ENCODE peak calls at places on chromosomes 4 and X, in seven cellular contexts. N, S, Y, R, B, F and P are unnamed samples.

GRCh38 chr4:154208424-154208823 is 283.2 kb downstream of the DCHS2 start:
- DNase-seq in R (peak; percentile 78), F (no peak), B (no peak), S (no peak), Y (no peak), N (peak; percentile 34), P (no peak)

GRCh38 chr4:160370046-160370445 is 1267.2 kb downstream of the RAPGEF2 start:
- DNase-seq in R (no peak), F (no peak), Y (no peak), B (no peak), N (no peak), S (no peak), P (peak; percentile 52)

GRCh38 chrX:18666614-18667013 is 5.3 kb downstream of the RS1 start:
- DNase-seq in Y (no peak), R (no peak), F (no peak), B (no peak), N (no peak), S (no peak), P (no peak)

GRCh38 chrX:87941841-87942240 is 424.2 kb downstream of the KLHL4 start:
- DNase-seq in S (no peak), R (no peak), N (no peak), B (no peak), Y (no peak), F (no peak), P (peak; percentile 10)

GRCh38 chr4:80111276-80111675 is 38.2 kb upstream of the ANTXR2 start:
- DNase-seq in F (no peak), R (no peak), S (no peak), N (no peak), Y (no peak), B (no peak), P (no peak)

GRCh38 chr4:23945521-23946017 is 55.7 kb upstream of the PPARGC1A start:
- DNase-seq in R (no peak), B (no peak), F (no peak), Y (no peak), S (peak; percentile 10), N (no peak), P (peak; percentile 42)

GRCh38 chrX:134622056-134622812 is 36.0 kb downstream of the PLAC1 start:
- DNase-seq in R (peak; percentile 70), N (peak; percentile 23), Y (no peak), B (peak; percentile 35), S (no peak), F (no peak), P (no peak)

GRCh38 chr4:71630783-71631182 is 153.1 kb downstream of the GC start:
- DNase-seq in S (no peak), B (no peak), F (no peak), N (no peak), Y (no peak), R (no peak), P (no peak)

GRCh38 chrX:18672008-18672407 is at the start of gene RS1:
- DNase-seq in Y (no peak), R (no peak), N (no peak), B (no peak), S (no peak), F (no peak), P (no peak)

GRCh38 chrX:103520391-103520790 is 1.1 kb upstream of the RAB40A start:
- DNase-seq in R (no peak), B (no peak), Y (no peak), F (no peak), N (no peak), S (no peak), P (no peak)

GRCh38 chrX:14015294-14015693 is 14.4 kb downstream of the GEMIN8 start:
- DNase-seq in R (no peak), B (no peak), Y (no peak), S (no peak), F (no peak), N (no peak), P (no peak)

GRCh38 chr4:89889289-89889688 is 5.4 kb upstream of the MMRN1 start:
- DNase-seq in B (no peak), Y (no peak), S (no peak), R (peak; percentile 81), N (no peak), F (no peak), P (no peak)

GRCh38 chr4:186844059-186844681 is 120.5 kb upstream of the FAT1 start:
- DNase-seq in Y (no peak), S (no peak), B (no peak), F (no peak), R (peak; percentile 64), N (no peak), P (peak; percentile 24)

GRCh38 chr4:176565044-176565443 is 227.7 kb downstream of the VEGFC start:
- DNase-seq in B (no peak), F (no peak), Y (no peak), S (no peak), N (no peak), R (no peak), P (no peak)

GRCh38 chrX:17632942-17633341 is 104.4 kb upstream of the SCML1 start:
- DNase-seq in F (no peak), N (no peak), S (no peak), Y (no peak), R (no peak), B (no peak), P (no peak)

GRCh38 chrX:17627026-17627425 is 110.3 kb upstream of the SCML1 start:
- DNase-seq in S (no peak), F (no peak), N (no peak), R (no peak), B (no peak), Y (no peak), P (no peak)

GRCh38 chrX:17631647-17632046 is 105.6 kb upstream of the SCML1 start:
- DNase-seq in N (no peak), F (no peak), R (no peak), Y (no peak), B (no peak), S (no peak), P (no peak)

GRCh38 chrX:17629519-17629918 is 107.8 kb upstream of the SCML1 start:
- DNase-seq in Y (no peak), R (no peak), S (no peak), F (no peak), N (no peak), B (no peak), P (no peak)

GRCh38 chrX:17629011-17629410 is 108.3 kb upstream of the SCML1 start:
- DNase-seq in S (no peak), R (no peak), B (no peak), F (no peak), N (no peak), Y (no peak), P (no peak)
- TF ChIP-seq JUND in S (no peak), R (no peak), B (no peak), F (no peak), N (no peak), Y (no peak), P (no peak)

GRCh38 chr4:5825642-5826041 is 67.2 kb downstream of the CRMP1 start:
- DNase-seq in S (no peak), B (no peak), R (no peak), N (no peak), Y (no peak), F (no peak), P (no peak)

GRCh38 chr4:5824635-5825034 is 68.3 kb downstream of the CRMP1 start:
- DNase-seq in S (peak; percentile 18), R (peak; percentile 49), N (peak; percentile 23), F (no peak), Y (peak; percentile 57), B (no peak), P (peak; percentile 60)

GRCh38 chr4:5823542-5824211 is 69.2 kb downstream of the CRMP1 start:
- DNase-seq in B (no peak), F (no peak), R (no peak), Y (no peak), S (no peak), N (no peak), P (no peak)

GRCh38 chr4:5822617-5823016 is 70.3 kb downstream of the CRMP1 start:
- DNase-seq in B (no peak), S (no peak), N (no peak), Y (no peak), R (peak; percentile 55), F (no peak), P (no peak)

DNA sequence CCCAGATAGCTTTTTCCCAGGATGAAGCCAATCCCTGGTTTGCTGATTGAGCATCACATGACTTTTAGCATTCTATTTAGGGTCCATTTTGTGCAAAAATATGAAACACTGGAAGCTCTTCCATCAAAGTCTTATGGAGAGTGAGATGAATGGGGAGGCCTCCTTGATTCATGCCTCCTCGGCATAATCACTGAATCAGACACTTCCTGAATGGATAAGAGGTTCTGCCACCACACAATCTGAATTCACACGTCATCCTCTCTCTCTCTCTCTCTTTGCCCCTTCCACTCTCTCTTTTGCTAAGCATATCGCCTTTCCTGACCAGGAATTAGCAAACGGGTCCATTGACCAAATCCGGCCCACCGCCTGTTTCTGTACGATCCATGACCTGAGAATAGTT is 68.7 kb downstream of the CRMP1 start:
- DNase-seq in R (no peak), N (no peak), B (no peak), F (no peak), Y (no peak), S (no peak), P (no peak)
- TF ChIP-seq JUND in R (no peak), N (no peak), B (no peak), F (no peak), Y (no peak), S (no peak), P (no peak)

GRCh38 chr4:98506462-98507132 is 151.8 kb downstream of the TSPAN5 start:
- DNase-seq in N (no peak), B (no peak), R (peak; percentile 40), Y (peak; percentile 20), S (no peak), F (no peak), P (no peak)
- TF ChIP-seq JUND in N (no peak), B (no peak), R (no peak), Y (no peak), S (no peak), F (no peak), P (no peak)

DNA sequence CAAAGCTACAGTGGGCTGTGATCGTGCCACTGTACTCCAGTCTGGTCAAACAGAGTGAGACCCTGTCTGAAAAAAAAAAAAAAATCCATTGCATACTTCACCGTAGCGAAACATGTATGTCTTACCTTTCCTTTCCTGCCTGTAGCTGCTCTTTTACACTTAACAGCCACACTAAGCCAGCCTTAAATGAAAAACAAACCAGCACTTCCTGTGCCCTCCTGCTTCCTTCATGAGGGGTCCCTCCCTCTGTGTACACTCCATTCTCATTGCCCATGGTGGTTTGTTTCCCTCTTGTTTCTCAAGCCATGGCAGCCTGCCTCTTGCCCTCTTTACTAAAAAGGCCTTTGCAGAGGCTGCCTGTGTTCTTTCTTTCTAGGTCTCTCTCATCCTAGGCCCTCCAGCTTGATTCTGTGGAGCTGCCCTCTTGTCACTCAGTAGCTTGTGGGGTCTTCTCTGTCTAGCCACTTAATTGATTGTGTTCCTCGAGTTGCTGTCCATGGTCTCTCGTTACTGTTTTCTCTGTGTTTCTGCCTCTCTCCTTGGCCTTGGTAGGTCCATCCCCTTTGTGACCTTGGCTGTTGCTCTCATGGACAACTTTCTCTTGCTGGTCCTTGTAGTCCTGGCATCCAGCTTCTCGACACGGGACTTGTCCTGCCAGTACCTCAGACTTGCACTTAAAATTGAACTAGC is 52.1 kb upstream of the MSANTD1 start:
- DNase-seq in S (no peak), R (no peak), Y (no peak), N (no peak), B (no peak), F (no peak), P (no peak)
- TF ChIP-seq JUND in S (no peak), R (no peak), Y (no peak), N (no peak), B (no peak), F (no peak), P (no peak)